ENCODE peak calls at places on chromosome 19, in four cellular contexts. Y, Q, V and K are unnamed samples. For H3K4me1 and H3K36me3, the result is how much of the 10 kb centered on the place peaks cover.

GRCh38 chr19:51485960-51486359 is 7.6 kb downstream of the CEACAM18 start:
- DNase-seq in Y (no peak), Q (no peak), V (no peak), K (no peak)

GRCh38 chr19:29623726-29624488 is 17.8 kb downstream of the POP4 start:
- DNase-seq in Y (no peak), Q (no peak), V (peak), K (peak)

GRCh38 chr19:48348737-48349136 is 15.0 kb downstream of the TMEM143 start:
- DNase-seq in Y (no peak), Q (no peak), V (no peak), K (no peak)

GRCh38 chr19:45601524-45602522 is at the start of gene GPR4:
- DNase-seq in Y (no peak), Q (no peak), V (no peak), K (no peak)

GRCh38 chr19:47699360-47699917 is 13.8 kb upstream of the EHD2 start:
- DNase-seq in Y (peak), Q (peak), V (peak), K (peak)

GRCh38 chr19:31304877-31305312 is 44.3 kb downstream of the TSHZ3 start:
- DNase-seq in Y (no peak), Q (no peak), V (no peak), K (no peak)

GRCh38 chr19:45764947-45765346 is 4.1 kb downstream of the SIX5 start:
- DNase-seq in Y (peak), Q (no peak), V (no peak), K (no peak)

GRCh38 chr19:43634516-43634876 is 5.2 kb downstream of the CADM4 start:
- DNase-seq in Y (peak), Q (no peak), V (no peak), K (no peak)

GRCh38 chr19:47729799-47730520 is 15.4 kb upstream of the NOP53 start:
- DNase-seq in Y (peak), Q (no peak), V (peak), K (peak)

GRCh38 chr19:35090795-35091214 is 24.8 kb upstream of the FXYD3 start:
- DNase-seq in Y (no peak), Q (no peak), V (no peak), K (no peak)

GRCh38 chr19:35404879-35405622 is 34.2 kb downstream of the GPR42 start:
- DNase-seq in Y (no peak), Q (no peak), V (no peak), K (no peak)

GRCh38 chr19:34096020-34096915 is 76.0 kb upstream of the LSM14A start:
- DNase-seq in Y (no peak), Q (peak), V (no peak), K (no peak)

GRCh38 chr19:51354742-51355148 is 11.4 kb downstream of the ETFB start:
- DNase-seq in Y (no peak), Q (peak), V (no peak), K (no peak)

GRCh38 chr19:49884760-49885159 is 7.3 kb downstream of the TBC1D17 start:
- DNase-seq in Y (no peak), Q (no peak), V (no peak), K (no peak)

GRCh38 chr19:34998777-34999497 is 1.2 kb upstream of the GRAMD1A start:
- DNase-seq in Y (no peak), Q (peak), V (peak), K (peak)

GRCh38 chr19:10220695-10221094 is 10.4 kb downstream of the S1PR2 start:
- DNase-seq in Y (no peak), Q (no peak), V (no peak), K (no peak)

GRCh38 chr19:10223488-10224213 is 7.5 kb downstream of the S1PR2 start:
- DNase-seq in Y (no peak), Q (no peak), V (no peak), K (no peak)

GRCh38 chr19:10224337-10224736 is 6.8 kb downstream of the S1PR2 start:
- DNase-seq in Y (peak), Q (no peak), V (no peak), K (no peak)

GRCh38 chr19:10219678-10220077 is 11.5 kb downstream of the S1PR2 start:
- DNase-seq in Y (no peak), Q (no peak), V (no peak), K (no peak)

GRCh38 chr19:10222201-10222890 is 8.8 kb downstream of the S1PR2 start:
- DNase-seq in Y (no peak), Q (no peak), V (no peak), K (no peak)
- H3K4me1 ChIP-seq in Y (under half), Q (under half), V (under half), K (under half)

GRCh38 chr19:678791-679388 is 2.7 kb downstream of the FSTL3 start:
- DNase-seq in Y (peak), Q (no peak), V (no peak), K (no peak)
- H3K4me3 ChIP-seq in Y (no peak), Q (no peak), V (peak), K (peak)

GRCh38 chr19:1430201-1430621 is 8.0 kb upstream of the RPS15 start:
- DNase-seq in Y (no peak), Q (no peak), V (no peak), K (no peak)

GRCh38 chr19:1427221-1427620 is 11.0 kb upstream of the RPS15 start:
- DNase-seq in Y (no peak), Q (no peak), V (no peak), K (no peak)

GRCh38 chr19:1431759-1432506 is 6.3 kb upstream of the RPS15 start:
- DNase-seq in Y (peak), Q (no peak), V (no peak), K (no peak)

GRCh38 chr19:1428738-1429391 is 9.3 kb upstream of the RPS15 start:
- DNase-seq in Y (no peak), Q (no peak), V (no peak), K (no peak)

DNA sequence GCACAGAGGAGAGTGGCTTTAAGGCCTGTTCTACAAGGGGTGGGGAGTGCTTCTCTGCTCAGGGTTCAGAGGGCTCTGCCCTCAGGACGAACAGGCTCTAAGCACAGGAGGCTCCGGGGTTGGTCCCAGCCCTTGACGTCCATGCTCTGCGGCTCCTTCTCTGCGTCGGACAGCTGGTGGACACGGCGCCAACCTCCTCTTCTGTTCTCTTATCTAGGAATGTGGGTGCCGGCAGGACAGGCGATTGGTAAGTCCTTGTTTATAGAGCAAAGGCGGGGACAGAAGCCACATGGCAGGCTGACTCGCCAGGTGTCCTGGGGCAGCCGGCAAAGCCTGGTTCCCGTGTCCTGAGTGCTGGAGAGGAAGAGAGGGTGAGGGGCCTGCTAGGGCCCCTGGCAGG is 8.4 kb upstream of the RPS15 start:
- DNase-seq in Y (no peak), Q (no peak), V (no peak), K (no peak)
- H3K36me3 ChIP-seq in Y (under half), Q (under half), V (half or more), K (half or more)

DNA sequence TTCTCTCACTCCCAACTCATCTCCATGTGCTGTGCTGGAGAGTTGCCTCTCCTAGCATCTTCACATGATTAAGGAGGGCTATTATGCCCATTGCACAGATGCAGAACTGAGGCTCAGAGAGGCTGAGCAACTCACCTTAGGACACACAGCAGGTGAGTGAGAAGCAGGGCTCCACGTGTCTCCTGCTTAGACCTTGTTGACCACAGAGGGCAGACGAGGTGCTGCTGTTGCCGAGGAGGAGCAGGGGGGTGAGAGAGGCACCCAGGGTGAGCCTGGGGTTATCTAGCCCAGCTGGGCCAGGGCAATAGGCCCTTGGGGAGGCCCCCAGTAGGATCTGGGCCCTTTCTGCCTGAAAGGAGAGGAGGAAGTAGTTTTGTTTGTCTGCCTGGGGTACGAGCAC is 2.4 kb upstream of the HSH2D start:
- DNase-seq in Y (no peak), Q (no peak), V (peak), K (no peak)
- H3K4me1 ChIP-seq in Y (under half), Q (under half), V (under half), K (under half)

DNA sequence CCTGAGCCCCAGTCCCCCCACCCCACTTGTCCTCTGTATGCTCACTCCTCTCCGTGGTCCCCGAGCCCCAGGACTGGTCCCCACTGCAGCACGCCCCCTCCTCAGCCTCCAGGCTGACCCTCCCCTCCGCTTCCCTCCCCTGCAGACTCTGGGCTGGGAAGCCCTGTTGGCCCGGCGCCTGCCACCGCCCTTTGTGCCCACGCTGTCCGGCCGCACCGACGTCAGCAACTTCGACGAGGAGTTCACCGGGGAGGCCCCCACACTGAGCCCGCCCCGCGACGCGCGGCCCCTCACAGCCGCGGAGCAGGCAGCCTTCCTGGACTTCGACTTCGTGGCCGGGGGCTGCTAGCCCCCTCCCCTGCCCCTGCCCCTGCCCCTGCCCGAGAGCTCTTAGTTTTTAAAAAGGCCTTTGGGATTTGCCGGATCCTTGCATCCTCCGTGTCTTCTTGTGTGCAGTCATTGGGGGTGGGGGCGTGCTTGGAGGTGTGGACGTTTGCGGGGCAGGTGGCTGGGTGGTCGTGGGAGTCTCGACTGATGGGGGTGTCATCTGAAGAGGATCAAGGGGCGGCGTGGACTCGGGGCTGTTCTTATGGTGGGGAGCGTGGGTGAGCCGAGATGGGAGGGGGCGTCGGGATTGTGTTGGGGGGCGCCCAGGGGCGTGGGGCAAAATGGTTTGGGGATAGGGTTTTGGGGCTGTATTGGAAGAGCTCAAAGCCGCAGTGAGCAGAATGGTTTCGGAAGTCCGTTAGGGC is 3.5 kb downstream of the PTGER1 start:
- DNase-seq in Y (no peak), Q (no peak), V (no peak), K (no peak)
- H3K4me3 ChIP-seq in Y (no peak), Q (no peak), V (peak), K (no peak)

DNA sequence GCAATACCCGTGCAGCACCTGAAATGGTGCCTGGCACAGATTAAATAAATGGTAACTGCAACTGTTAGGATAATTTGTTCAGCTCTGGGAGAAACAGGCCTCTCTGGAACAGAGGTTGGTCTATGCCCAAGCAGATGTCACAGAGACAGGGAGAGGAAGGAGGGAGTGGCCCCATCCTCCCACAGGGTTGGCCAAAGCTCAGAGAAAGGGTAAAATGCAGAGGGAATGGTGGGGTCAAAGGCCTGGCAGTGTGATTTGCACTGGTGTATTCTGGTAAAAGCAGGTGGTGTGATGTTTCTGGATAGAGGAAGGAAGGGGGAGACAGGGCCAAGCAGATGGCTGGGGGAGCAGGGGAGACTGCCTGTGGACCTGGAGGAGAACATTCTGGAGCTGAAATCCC is 9.4 kb downstream of the ZSCAN22 start:
- DNase-seq in Y (no peak), Q (no peak), V (no peak), K (no peak)
- H3K36me3 ChIP-seq in Y (under half), Q (under half), V (half or more), K (under half)

GRCh38 chr19:17236831-17237543 is 8.7 kb downstream of the NR2F6 start:
- DNase-seq in Y (peak), Q (no peak), V (no peak), K (no peak)
- H3K4me1 ChIP-seq in Y (under half), Q (under half), V (under half), K (under half)

GRCh38 chr19:12681074-12681987 is at the start of gene DHPS:
- DNase-seq in Y (peak), Q (peak), V (peak), K (peak)

GRCh38 chr19:12676384-12676792 is 5.3 kb downstream of the DHPS start:
- DNase-seq in Y (peak), Q (peak), V (peak), K (peak)

GRCh38 chr19:12675940-12676339 is 5.7 kb downstream of the DHPS start:
- DNase-seq in Y (no peak), Q (no peak), V (no peak), K (no peak)

GRCh38 chr19:12676928-12677327 is 4.8 kb downstream of the DHPS start:
- DNase-seq in Y (no peak), Q (no peak), V (no peak), K (no peak)

DNA sequence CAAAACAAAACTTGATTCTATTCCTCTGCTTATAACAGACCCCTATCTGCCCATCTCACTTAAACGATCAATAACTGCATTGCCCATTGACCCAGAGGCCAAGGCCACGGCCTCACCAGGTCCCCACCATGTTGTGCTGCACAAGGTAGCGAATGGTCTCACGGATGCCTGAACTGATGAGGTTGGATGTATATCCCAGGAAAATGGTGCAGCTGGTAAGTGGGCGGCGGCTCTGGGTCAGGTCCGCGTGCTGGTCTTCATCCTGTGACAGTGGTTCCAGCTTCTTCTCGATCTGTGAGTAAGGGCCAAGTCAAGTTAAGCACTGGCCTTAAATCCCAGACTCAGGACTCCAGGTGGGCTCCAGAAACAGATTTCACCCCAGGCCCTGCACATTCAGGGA is 1.6 kb downstream of the DHPS start:
- DNase-seq in Y (no peak), Q (no peak), V (peak), K (no peak)
- H3K4me3 ChIP-seq in Y (no peak), Q (no peak), V (no peak), K (no peak)

DNA sequence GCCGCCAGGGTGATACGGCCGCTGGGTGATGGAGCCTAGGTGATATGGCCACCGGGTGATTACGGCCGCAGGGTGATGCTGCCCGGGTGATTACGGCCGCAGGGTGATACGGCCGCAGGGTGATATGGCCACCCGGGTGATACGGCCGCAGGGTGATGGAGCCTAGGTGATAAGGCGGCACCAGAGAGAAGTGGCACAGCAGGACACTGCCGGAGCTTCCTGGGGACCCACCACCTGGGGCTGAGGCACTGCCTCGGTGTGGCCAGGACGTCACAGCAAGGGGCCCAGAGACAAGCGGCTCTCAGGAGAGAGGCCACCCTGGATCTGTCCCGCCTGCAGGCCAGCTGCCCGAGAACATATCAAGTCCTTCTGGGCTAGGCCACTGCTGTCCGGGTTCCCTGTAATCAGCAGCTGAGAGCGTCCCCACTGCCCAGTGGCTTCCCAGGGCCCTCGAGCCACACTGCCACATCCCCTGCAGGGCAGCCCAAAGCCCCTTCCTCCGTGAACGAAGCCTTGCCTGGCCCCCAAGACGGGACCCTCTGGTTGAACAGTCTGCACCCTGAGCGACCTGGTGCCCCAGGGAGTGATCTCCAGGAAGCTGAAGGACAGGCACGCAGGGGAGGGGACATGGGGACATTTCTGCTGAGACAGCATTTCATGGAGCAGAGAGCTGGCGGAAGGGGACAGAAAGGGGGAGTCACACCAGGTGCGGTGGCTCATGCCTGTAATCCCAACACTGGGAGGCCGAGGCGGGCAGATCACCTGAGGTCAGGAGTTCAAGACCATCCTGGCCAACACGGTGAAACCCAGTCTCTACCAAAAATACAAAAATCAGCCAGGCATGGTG is 22.1 kb downstream of the ZNF787 start:
- DNase-seq in Y (no peak), Q (no peak), V (peak), K (no peak)
- H3K36me3 ChIP-seq in Y (under half), Q (under half), V (half or more), K (half or more)